ENCODE peak calls at places on chromosomes 12 and 14, in five cellular contexts. R is cardiac muscle cell; L is HCT116; B is body of pancreas; C is effector memory CD4-positive, alpha-beta T cell. W is an unnamed sample. For H3K4me1 and H3K36me3, the result is how much of the 10 kb centered on the place peaks cover.

GRCh38 chr12:17192721-17193120 is 586.8 kb upstream of the LMO3 start:
- DNase-seq in R (no peak), L (no peak), B (no peak), C (no peak), W (no peak)

GRCh38 chr12:15632708-15633107 is 156.5 kb downstream of the EPS8 start:
- DNase-seq in R (no peak), L (peak), B (no peak), C (no peak), W (no peak)

GRCh38 chr12:6534914-6535696 is 788 bp downstream of the GAPDH start:
- DNase-seq in R (peak), L (no peak), B (peak), C (peak), W (peak)

GRCh38 chr12:5783274-5783920 is 161.7 kb downstream of the ANO2 start:
- DNase-seq in R (no peak), L (no peak), B (no peak), C (no peak), W (no peak)

GRCh38 chr14:55097894-55098560 is 31.0 kb upstream of the LGALS3 start:
- DNase-seq in R (no peak), L (no peak), B (no peak), C (no peak), W (peak)

GRCh38 chr12:8057839-8058238 is 8.3 kb downstream of the C3AR1 start:
- DNase-seq in R (no peak), L (no peak), B (no peak), C (no peak), W (no peak)

GRCh38 chr12:130879781-130880389 is 8.0 kb downstream of the RAN start:
- DNase-seq in R (no peak), L (no peak), B (no peak), C (no peak), W (no peak)

GRCh38 chr14:77554816-77555599 is 56.4 kb upstream of the ISM2 start:
- DNase-seq in R (no peak), L (no peak), B (no peak), C (no peak), W (no peak)

GRCh38 chr14:24260026-24260779 is 2.8 kb downstream of the TGM1 start:
- DNase-seq in R (no peak), L (no peak), B (peak), C (no peak), W (no peak)

GRCh38 chr14:99968156-99968920 is 96.9 kb upstream of the EVL start:
- DNase-seq in R (no peak), L (no peak), B (no peak), C (no peak), W (no peak)

GRCh38 chr12:24853588-24853987 is 95.3 kb downstream of the BCAT1 start:
- DNase-seq in R (no peak), L (no peak), B (no peak), C (no peak), W (no peak)

GRCh38 chr12:121576851-121577391 is 3.9 kb downstream of the KDM2B start:
- DNase-seq in R (no peak), L (no peak), B (no peak), C (no peak), W (no peak)

GRCh38 chr14:98462908-98463307 is 809.1 kb downstream of the BCL11B start:
- DNase-seq in R (no peak), L (no peak), B (no peak), C (no peak), W (no peak)

GRCh38 chr14:30291216-30291615 is 267.7 kb upstream of the G2E3 start:
- DNase-seq in R (no peak), L (no peak), B (no peak), C (no peak), W (no peak)

GRCh38 chr14:89397569-89397968 is 19.5 kb downstream of the FOXN3 start:
- DNase-seq in R (no peak), L (no peak), B (no peak), C (no peak), W (no peak)

GRCh38 chr14:81222694-81223093 is 1.9 kb upstream of the GTF2A1 start:
- DNase-seq in R (no peak), L (no peak), B (peak), C (no peak), W (no peak)

GRCh38 chr12:19951664-19952063 is 416.7 kb upstream of the PDE3A start:
- DNase-seq in R (no peak), L (no peak), B (no peak), C (no peak), W (no peak)

GRCh38 chr14:76699901-76700590 is 61.2 kb upstream of the VASH1 start:
- DNase-seq in R (peak), L (no peak), B (no peak), C (no peak), W (no peak)

GRCh38 chr12:105427883-105428282 is 97.4 kb downstream of the C12orf75 start:
- DNase-seq in R (no peak), L (no peak), B (no peak), C (no peak), W (no peak)

GRCh38 chr14:48857366-48857765 is 728.8 kb downstream of the RPS29 start:
- DNase-seq in R (peak), L (no peak), B (no peak), C (no peak), W (no peak)

GRCh38 chr12:54024127-54024526 is 4.1 kb upstream of the HOXC6 start:
- DNase-seq in R (no peak), L (no peak), B (no peak), C (no peak), W (no peak)

GRCh38 chr12:113422929-113423669 is 919 bp downstream of the SDSL start:
- DNase-seq in R (no peak), L (no peak), B (no peak), C (no peak), W (no peak)

GRCh38 chr14:55120466-55121144 is 8.4 kb upstream of the LGALS3 start:
- DNase-seq in R (no peak), L (no peak), B (no peak), C (no peak), W (peak)

GRCh38 chr12:124025661-124026060 is 52.6 kb downstream of the ZNF664 start:
- DNase-seq in R (peak), L (no peak), B (no peak), C (no peak), W (no peak)

GRCh38 chr14:104094709-104095425 is 9.4 kb downstream of the ASPG start:
- DNase-seq in R (peak), L (no peak), B (peak), C (peak), W (peak)

GRCh38 chr12:15837141-15837781 is 44.9 kb upstream of the STRAP start:
- DNase-seq in R (no peak), L (no peak), B (no peak), C (no peak), W (no peak)

GRCh38 chr12:67773896-67774295 is 125.4 kb downstream of the DYRK2 start:
- DNase-seq in R (no peak), L (no peak), B (no peak), C (no peak), W (no peak)

GRCh38 chr12:84911331-84912190 is 1.0 kb downstream of the SLC6A15 start:
- DNase-seq in R (peak), L (no peak), B (peak), C (no peak), W (peak)

GRCh38 chr14:36426113-36426512 is 93.9 kb downstream of the NKX2-1 start:
- DNase-seq in R (no peak), L (no peak), B (no peak), C (no peak), W (no peak)

GRCh38 chr14:105581551-105582341 is 55.4 kb downstream of the TMEM121 start:
- DNase-seq in R (no peak), L (no peak), B (no peak), C (no peak), W (peak)

GRCh38 chr12:124780752-124781685 is 82.6 kb downstream of the SCARB1 start:
- DNase-seq in R (no peak), L (no peak), B (no peak), C (no peak), W (no peak)

GRCh38 chr12:100404769-100405407 is 48.0 kb downstream of the SLC17A8 start:
- DNase-seq in R (peak), L (peak), B (peak), C (peak), W (peak)

GRCh38 chr12:87216436-87216835 is 812.8 kb downstream of the C12orf50 start:
- DNase-seq in R (no peak), L (no peak), B (no peak), C (no peak), W (no peak)

GRCh38 chr14:96105921-96106441 is 66.8 kb downstream of the C14orf132 start:
- DNase-seq in R (no peak), L (no peak), B (peak), C (no peak), W (peak)

GRCh38 chr14:97120204-97121120 is 323.3 kb downstream of the VRK1 start:
- DNase-seq in R (no peak), L (no peak), B (no peak), C (no peak), W (no peak)

GRCh38 chr14:23445773-23446172 is 10.3 kb upstream of the MYH7 start:
- DNase-seq in R (no peak), L (no peak), B (no peak), C (no peak), W (no peak)

DNA sequence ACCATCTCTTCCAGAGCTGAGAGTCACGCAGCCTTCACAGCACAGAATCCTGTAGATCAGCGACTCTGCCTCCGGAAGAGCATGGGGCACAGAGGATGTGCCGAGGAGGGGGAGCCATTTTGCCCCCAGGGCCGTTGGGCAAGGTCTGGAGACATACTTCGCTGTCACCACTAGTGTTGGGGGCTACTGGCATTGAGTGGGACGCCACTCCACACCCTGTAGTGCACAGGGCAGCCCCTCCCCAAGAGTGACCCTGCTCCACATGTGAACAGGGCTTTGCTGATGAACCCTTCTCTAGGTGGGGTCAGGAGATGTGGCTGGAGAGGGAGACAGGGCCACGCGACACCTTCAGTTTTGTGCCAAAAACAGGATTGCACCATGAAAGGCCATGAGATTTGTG is 6.0 kb downstream of the GLT1D1 start:
- DNase-seq in R (no peak), L (no peak), B (no peak), C (no peak), W (no peak)
- H3K4me1 ChIP-seq in R (under half), L (under half), B (under half), C (under half), W (under half)

DNA sequence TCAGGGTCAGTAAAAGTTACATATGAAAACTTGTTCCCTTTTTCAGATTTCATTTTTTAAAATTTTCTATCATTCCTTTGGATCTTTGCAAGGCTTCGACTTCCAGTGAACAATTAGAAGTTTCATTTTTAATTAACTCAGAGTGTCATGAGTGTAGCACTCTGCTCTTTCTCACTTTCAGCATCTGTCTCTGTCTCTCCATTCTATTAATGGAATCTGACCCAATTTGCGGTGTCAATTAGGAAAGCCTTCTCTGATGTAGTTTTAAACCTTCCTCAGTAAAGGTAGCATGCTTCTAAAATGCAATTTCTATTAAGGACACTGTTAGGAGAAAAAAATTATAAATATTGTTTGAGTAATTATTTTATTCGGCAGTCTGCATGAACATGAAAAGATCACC is 68.3 kb downstream of the SLC38A1 start:
- DNase-seq in R (no peak), L (no peak), B (no peak), C (no peak), W (no peak)
- H3K36me3 ChIP-seq in R (half or more), L (half or more), B (under half), C (half or more), W (under half)

GRCh38 chr14:71592361-71592760 is 339.9 kb upstream of the RGS6 start:
- DNase-seq in R (peak), L (no peak), B (no peak), C (no peak), W (no peak)

GRCh38 chr14:71588576-71589215 is 343.5 kb upstream of the RGS6 start:
- DNase-seq in R (no peak), L (no peak), B (no peak), C (no peak), W (no peak)

GRCh38 chr14:71591929-71592328 is 340.3 kb upstream of the RGS6 start:
- DNase-seq in R (no peak), L (peak), B (no peak), C (no peak), W (no peak)

GRCh38 chr14:71588028-71588427 is 344.2 kb upstream of the RGS6 start:
- DNase-seq in R (no peak), L (no peak), B (no peak), C (no peak), W (no peak)

GRCh38 chr14:71590131-71590530 is 342.1 kb upstream of the RGS6 start:
- DNase-seq in R (no peak), L (no peak), B (no peak), C (no peak), W (no peak)
- H3K4me1 ChIP-seq in R (under half), L (under half), B (under half), C (under half), W (under half)

GRCh38 chr14:32201816-32202467 is at the start of gene RNU6-7:
- DNase-seq in R (peak), L (no peak), B (peak), C (no peak), W (peak)
- H3K36me3 ChIP-seq in R (under half), L (under half), B (under half), C (under half), W (under half)